ENCODE peak calls at places on chromosomes 11 and 22, in nine cellular contexts. C is hepatocyte, T is GM23338, O is PC-3, Q is neural progenitor cell, U is OCI-LY7, Y is GM23248, X is HCT116, G is SK-N-SH. P is an unnamed sample.
A peak's percentile ranks its signal among the peaks of the same experiment; 100 is the strongest.

GRCh38 chr22:36577019-36577418 is 48.1 kb upstream of the EIF3D start:
- DNase-seq in C (no peak), T (no peak), O (peak; percentile 90), Q (no peak), U (no peak), Y (peak; percentile 93), X (peak; percentile 7), G (no peak), P (no peak)

GRCh38 chr22:41094036-41094435 is 1.6 kb downstream of the EP300 start:
- DNase-seq in C (peak; percentile 25), T (peak; percentile 46), O (peak; percentile 31), Q (peak; percentile 54), U (peak; percentile 63), Y (peak; percentile 65), X (no peak), G (peak; percentile 10), P (peak; percentile 27)

GRCh38 chr11:66888282-66888681 is 31.4 kb downstream of the LRFN4 start:
- DNase-seq in C (no peak), T (no peak), O (peak; percentile 27), Q (no peak), U (no peak), Y (no peak), X (no peak), G (no peak), P (no peak)

GRCh38 chr11:59261150-59261549 is 48.4 kb upstream of the MPEG1 start:
- DNase-seq in C (no peak), T (no peak), O (no peak), Q (no peak), U (no peak), Y (no peak), X (no peak), G (no peak), P (no peak)

GRCh38 chr22:36194971-36195370 is 6.6 kb downstream of the APOL4 start:
- DNase-seq in C (peak; percentile 82), T (peak; percentile 82), O (peak; percentile 65), Q (peak; percentile 83), U (peak; percentile 58), Y (peak; percentile 77), X (peak; percentile 22), G (peak; percentile 57), P (peak; percentile 54)

GRCh38 chr11:74316772-74317505 is 5.5 kb upstream of the P4HA3 start:
- DNase-seq in C (no peak), T (no peak), O (no peak), Q (no peak), U (no peak), Y (peak; percentile 78), X (no peak), G (no peak), P (no peak)

GRCh38 chr11:118917488-118918127 is 8.1 kb downstream of the BCL9L start:
- DNase-seq in C (peak; percentile 82), T (no peak), O (peak; percentile 52), Q (no peak), U (no peak), Y (peak; percentile 97), X (no peak), G (no peak), P (no peak)

GRCh38 chr11:119518746-119519382 is 95.9 kb upstream of the THY1 start:
- DNase-seq in C (peak; percentile 80), T (peak; percentile 84), O (peak; percentile 68), Q (peak; percentile 89), U (peak; percentile 10), Y (peak; percentile 58), X (no peak), G (no peak), P (peak; percentile 23)

GRCh38 chr11:44017443-44018126 is 30.2 kb upstream of the ACCSL start:
- DNase-seq in C (no peak), T (no peak), O (peak; percentile 46), Q (no peak), U (no peak), Y (peak; percentile 42), X (no peak), G (no peak), P (no peak)

GRCh38 chr22:23356094-23356493 is 175.8 kb downstream of the BCR start:
- DNase-seq in C (no peak), T (no peak), O (no peak), Q (no peak), U (no peak), Y (no peak), X (no peak), G (no peak), P (no peak)

GRCh38 chr11:8059571-8060011 is 21.4 kb upstream of the TUB start:
- DNase-seq in C (no peak), T (no peak), O (no peak), Q (no peak), U (no peak), Y (no peak), X (no peak), G (no peak), P (no peak)

GRCh38 chr11:126246636-126247035 is 22.1 kb downstream of the SRPRA start:
- DNase-seq in C (no peak), T (no peak), O (no peak), Q (no peak), U (no peak), Y (peak; percentile 67), X (no peak), G (no peak), P (no peak)

GRCh38 chr11:17611049-17611448 is 64.0 kb downstream of the OTOG start:
- DNase-seq in C (no peak), T (no peak), O (no peak), Q (no peak), U (no peak), Y (no peak), X (no peak), G (no peak), P (no peak)

GRCh38 chr11:69074786-69075185 is 26.1 kb downstream of the TPCN2 start:
- DNase-seq in C (no peak), T (no peak), O (no peak), Q (no peak), U (no peak), Y (peak; percentile 32), X (no peak), G (no peak), P (no peak)

GRCh38 chr11:69073445-69073844 is 24.7 kb downstream of the TPCN2 start:
- DNase-seq in C (peak; percentile 56), T (no peak), O (no peak), Q (no peak), U (no peak), Y (no peak), X (no peak), G (no peak), P (no peak)

GRCh38 chr11:69075421-69076128 is 26.8 kb downstream of the TPCN2 start:
- DNase-seq in C (no peak), T (no peak), O (peak; percentile 81), Q (no peak), U (no peak), Y (peak; percentile 100), X (peak; percentile 82), G (no peak), P (no peak)

GRCh38 chr11:69076129-69076791 is 27.5 kb downstream of the TPCN2 start:
- DNase-seq in C (no peak), T (no peak), O (peak; percentile 44), Q (no peak), U (no peak), Y (no peak), X (no peak), G (no peak), P (no peak)

GRCh38 chr11:69074375-69074774 is 25.6 kb downstream of the TPCN2 start:
- DNase-seq in C (no peak), T (no peak), O (no peak), Q (no peak), U (no peak), Y (no peak), X (no peak), G (no peak), P (no peak)
- H2AFZ ChIP-seq in C (no peak overlapping the region), T (no peak overlapping the region), O (no peak overlapping the region), Q (no peak overlapping the region), U (no peak overlapping the region), Y (no peak overlapping the region), X (no peak overlapping the region), G (no peak overlapping the region), P (no peak overlapping the region)

GRCh38 chr11:13674799-13675509 is 6.5 kb downstream of the FAR1 start:
- DNase-seq in C (no peak), T (no peak), O (no peak), Q (no peak), U (no peak), Y (peak; percentile 10), X (no peak), G (no peak), P (no peak)
- H3K4me1 ChIP-seq in C (peaks cover 12% of the 10 kb centered on the region), T (peaks cover 65% of the 10 kb centered on the region), O (peaks cover 13% of the 10 kb centered on the region), Q (peaks cover 37% of the 10 kb centered on the region), U (peaks cover 32% of the 10 kb centered on the region), Y (peaks cover 14% of the 10 kb centered on the region), X (no peaks in the 10 kb centered on the region), G (peaks cover 15% of the 10 kb centered on the region), P (peaks cover 29% of the 10 kb centered on the region)

GRCh38 chr11:1877211-1878133 is 14.2 kb downstream of the PRR33 start:
- DNase-seq in C (peak; percentile 61), T (no peak), O (peak; percentile 8), Q (no peak), U (no peak), Y (peak; percentile 33), X (no peak), G (peak; percentile 60), P (no peak)

GRCh38 chr11:1875093-1875785 is 16.5 kb downstream of the PRR33 start:
- DNase-seq in C (no peak), T (no peak), O (no peak), Q (no peak), U (no peak), Y (no peak), X (no peak), G (peak; percentile 30), P (no peak)

GRCh38 chr11:1878134-1879031 is 13.3 kb downstream of the PRR33 start:
- DNase-seq in C (peak; percentile 66), T (no peak), O (no peak), Q (no peak), U (no peak), Y (no peak), X (no peak), G (peak; percentile 69), P (no peak)

GRCh38 chr11:1874406-1875092 is 17.1 kb downstream of the PRR33 start:
- DNase-seq in C (no peak), T (no peak), O (no peak), Q (no peak), U (no peak), Y (no peak), X (no peak), G (peak; percentile 20), P (no peak)

DNA sequence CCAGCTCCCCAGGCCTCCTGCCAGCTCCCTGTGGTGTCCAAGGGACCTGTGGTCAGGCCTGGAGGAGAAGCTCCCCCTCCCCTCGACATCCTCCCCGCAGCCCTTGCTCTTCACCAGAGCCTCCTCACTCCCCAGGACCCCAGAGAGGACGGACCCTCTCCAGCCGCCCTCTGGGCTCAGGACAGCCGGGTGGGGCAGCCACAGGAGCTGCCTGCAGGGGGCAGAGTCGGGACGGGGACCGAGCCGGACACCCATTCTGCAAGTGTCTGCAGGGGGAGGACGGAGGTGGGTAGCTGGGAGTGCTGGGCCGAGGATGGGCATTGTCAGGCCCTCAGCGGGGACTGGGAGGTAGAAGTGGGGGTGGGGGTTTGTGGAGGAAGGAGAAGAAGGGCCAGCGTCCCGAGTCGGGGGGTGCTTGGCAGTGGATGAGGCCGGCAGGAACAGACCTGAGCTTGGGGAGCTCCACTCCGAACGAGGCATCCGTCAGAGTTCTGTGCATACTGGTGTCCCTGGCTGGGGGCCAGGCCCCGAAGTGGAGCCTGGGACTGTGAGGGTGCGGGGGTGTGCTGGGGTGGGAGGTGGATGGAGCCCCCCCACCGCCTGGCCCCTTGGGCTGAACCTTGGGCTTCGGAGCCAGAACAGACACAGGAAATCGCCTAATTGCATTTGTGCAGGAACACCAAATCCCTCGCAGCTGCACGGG is 15.2 kb downstream of the PRR33 start:
- DNase-seq in C (peak; percentile 79), T (peak; percentile 74), O (peak; percentile 46), Q (peak; percentile 65), U (peak; percentile 18), Y (peak; percentile 57), X (no peak), G (peak; percentile 86), P (no peak)
- TF ChIP-seq EZH2phosphoT487 in C (no peak), T (no peak), O (no peak), Q (no peak), U (no peak), Y (no peak), X (no peak), G (no peak), P (no peak)

GRCh38 chr11:80417681-80418080 is 976.9 kb upstream of the TENM4 start:
- DNase-seq in C (no peak), T (no peak), O (peak; percentile 47), Q (no peak), U (no peak), Y (no peak), X (no peak), G (no peak), P (no peak)
- H2AFZ ChIP-seq in C (no peak overlapping the region), T (no peak overlapping the region), O (no peak overlapping the region), Q (no peak overlapping the region), U (no peak overlapping the region), Y (no peak overlapping the region), X (no peak overlapping the region), G (no peak overlapping the region), P (no peak overlapping the region)

P was measured in MM.1S.